ENCODE peak calls at places on chromosome 22, in five cellular contexts. N, U, Q, A and H are unnamed samples.

GRCh38 chr22:31296258-31296657 is 4.0 kb upstream of the PIK3IP1 start:
- DNase-seq in N (no peak), U (no peak), Q (no peak), A (no peak), H (no peak)

GRCh38 chr22:32020117-32020516 is 22.9 kb upstream of the SLC5A1 start:
- DNase-seq in N (peak; percentile 18), U (no peak), Q (no peak), A (no peak), H (peak; percentile 79)

GRCh38 chr22:36465232-36466021 is 16.0 kb downstream of the TXN2 start:
- DNase-seq in N (peak; percentile 83), U (peak; percentile 79), Q (no peak), A (peak; percentile 99), H (peak; percentile 86)

GRCh38 chr22:39565414-39565944 is 5.1 kb upstream of the CACNA1I start:
- DNase-seq in N (no peak), U (no peak), Q (no peak), A (no peak), H (no peak)

GRCh38 chr22:17922925-17923898 is 101.1 kb downstream of the MICAL3 start:
- DNase-seq in N (peak; percentile 57), U (no peak), Q (no peak), A (peak; percentile 46), H (no peak)

GRCh38 chr22:30408388-30409101 is 11.7 kb downstream of the SEC14L2 start:
- DNase-seq in N (no peak), U (no peak), Q (no peak), A (no peak), H (no peak)

GRCh38 chr22:20571531-20572007 is 64.2 kb downstream of the MED15 start:
- DNase-seq in N (no peak), U (peak; percentile 89), Q (peak; percentile 85), A (no peak), H (no peak)

GRCh38 chr22:30718938-30719337 is 24.3 kb downstream of the OSBP2 start:
- DNase-seq in N (no peak), U (no peak), Q (no peak), A (no peak), H (no peak)

GRCh38 chr22:49481651-49482399 is 345.8 kb downstream of the BRD1 start:
- DNase-seq in N (no peak), U (no peak), Q (no peak), A (no peak), H (no peak)

GRCh38 chr22:41021655-41022454 is 70.5 kb upstream of the EP300 start:
- DNase-seq in N (no peak), U (peak; percentile 93), Q (peak; percentile 84), A (peak; percentile 73), H (peak; percentile 56)
- TF ChIP-seq CTCF in N (no peak), U (no peak), Q (no peak), A (no peak), H (no peak)

GRCh38 chr22:37805878-37806277 is 1.9 kb upstream of the GCAT start:
- DNase-seq in N (no peak), U (no peak), Q (no peak), A (no peak), H (no peak)

GRCh38 chr22:37803636-37804371 is 3.9 kb upstream of the GCAT start:
- DNase-seq in N (no peak), U (no peak), Q (peak; percentile 70), A (peak; percentile 40), H (no peak)

GRCh38 chr22:37803195-37803635 is 4.5 kb upstream of the GCAT start:
- DNase-seq in N (no peak), U (no peak), Q (no peak), A (no peak), H (no peak)

GRCh38 chr22:37804886-37805857 is 2.6 kb upstream of the GCAT start:
- DNase-seq in N (no peak), U (peak; percentile 92), Q (peak; percentile 97), A (peak; percentile 94), H (peak; percentile 69)

DNA sequence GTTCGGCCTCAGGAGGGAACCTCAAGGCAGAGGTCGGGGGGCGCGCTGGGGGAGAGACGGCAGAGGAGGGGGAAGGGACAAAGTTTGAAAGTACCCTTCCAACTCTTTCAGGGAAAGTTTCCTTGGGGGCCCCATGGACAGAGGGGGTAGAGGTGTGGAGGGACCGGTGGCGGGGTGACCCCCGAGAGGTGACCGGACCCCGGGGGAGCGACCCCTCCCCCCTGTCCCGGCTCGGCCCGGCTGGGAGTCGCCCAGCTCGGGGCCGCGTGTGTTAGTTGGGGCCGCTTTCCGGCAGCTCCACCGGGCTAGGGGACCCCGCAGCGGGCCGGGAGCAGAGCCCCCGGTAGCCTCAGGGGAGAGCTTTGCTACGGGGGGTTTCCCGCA is 3.2 kb upstream of the GCAT start:
- DNase-seq in N (no peak), U (no peak), Q (peak; percentile 59), A (peak; percentile 48), H (no peak)
- H3K27ac ChIP-seq in N (peak overlapping the region; percentile 47), U (peak overlapping the region; percentile 75), Q (peak overlapping the region; percentile 55), A (peak overlapping the region; percentile 81), H (peak overlapping the region; percentile 85)

GRCh38 chr22:27405672-27406388 is 395.7 kb downstream of the MN1 start:
- DNase-seq in N (no peak), U (no peak), Q (peak; percentile 89), A (peak; percentile 75), H (peak; percentile 56)

GRCh38 chr22:27406389-27406861 is 395.1 kb downstream of the MN1 start:
- DNase-seq in N (no peak), U (no peak), Q (no peak), A (no peak), H (no peak)

GRCh38 chr22:27408068-27408467 is 393.5 kb downstream of the MN1 start:
- DNase-seq in N (no peak), U (no peak), Q (no peak), A (no peak), H (no peak)

GRCh38 chr22:27407369-27407985 is 394.1 kb downstream of the MN1 start:
- DNase-seq in N (no peak), U (no peak), Q (no peak), A (no peak), H (no peak)

GRCh38 chr22:27409299-27409698 is 392.3 kb downstream of the MN1 start:
- DNase-seq in N (no peak), U (no peak), Q (no peak), A (no peak), H (no peak)
- TF ChIP-seq CTCF in N (no peak), U (no peak), Q (no peak), A (no peak), H (no peak)

DNA sequence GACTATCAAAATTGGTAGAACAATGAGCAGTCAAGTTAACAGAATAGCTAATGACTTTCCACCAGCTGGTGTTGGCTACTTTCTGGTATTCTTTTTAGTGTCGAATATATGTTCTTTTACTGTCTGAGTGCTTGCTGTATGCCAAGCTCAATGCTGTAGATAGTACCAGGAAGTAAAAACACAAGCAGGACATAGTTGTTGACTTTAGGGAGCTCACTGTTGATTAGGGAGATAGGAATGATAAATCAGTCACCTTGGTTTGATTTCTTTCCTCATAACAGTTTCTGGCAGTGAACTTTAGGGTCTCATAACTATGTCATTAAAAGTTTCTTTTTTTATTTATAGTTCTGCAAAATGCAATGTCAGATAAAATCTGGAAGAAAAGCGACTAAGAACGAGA is 9.0 kb downstream of the HMGXB4 start:
- DNase-seq in N (no peak), U (no peak), Q (no peak), A (no peak), H (no peak)
- H3K27ac ChIP-seq in N (no peak overlapping the region), U (no peak overlapping the region), Q (no peak overlapping the region), A (no peak overlapping the region), H (no peak overlapping the region)

GRCh38 chr22:35258144-35258988 is 1.1 kb downstream of the HMGXB4 start:
- DNase-seq in N (no peak), U (no peak), Q (peak; percentile 52), A (no peak), H (peak; percentile 4)

GRCh38 chr22:35257002-35257320 is 332 bp upstream of the HMGXB4 start:
- DNase-seq in N (no peak), U (no peak), Q (no peak), A (no peak), H (peak; percentile 2)

GRCh38 chr22:35253946-35254345 is 3.3 kb upstream of the HMGXB4 start:
- DNase-seq in N (no peak), U (no peak), Q (no peak), A (no peak), H (no peak)

DNA sequence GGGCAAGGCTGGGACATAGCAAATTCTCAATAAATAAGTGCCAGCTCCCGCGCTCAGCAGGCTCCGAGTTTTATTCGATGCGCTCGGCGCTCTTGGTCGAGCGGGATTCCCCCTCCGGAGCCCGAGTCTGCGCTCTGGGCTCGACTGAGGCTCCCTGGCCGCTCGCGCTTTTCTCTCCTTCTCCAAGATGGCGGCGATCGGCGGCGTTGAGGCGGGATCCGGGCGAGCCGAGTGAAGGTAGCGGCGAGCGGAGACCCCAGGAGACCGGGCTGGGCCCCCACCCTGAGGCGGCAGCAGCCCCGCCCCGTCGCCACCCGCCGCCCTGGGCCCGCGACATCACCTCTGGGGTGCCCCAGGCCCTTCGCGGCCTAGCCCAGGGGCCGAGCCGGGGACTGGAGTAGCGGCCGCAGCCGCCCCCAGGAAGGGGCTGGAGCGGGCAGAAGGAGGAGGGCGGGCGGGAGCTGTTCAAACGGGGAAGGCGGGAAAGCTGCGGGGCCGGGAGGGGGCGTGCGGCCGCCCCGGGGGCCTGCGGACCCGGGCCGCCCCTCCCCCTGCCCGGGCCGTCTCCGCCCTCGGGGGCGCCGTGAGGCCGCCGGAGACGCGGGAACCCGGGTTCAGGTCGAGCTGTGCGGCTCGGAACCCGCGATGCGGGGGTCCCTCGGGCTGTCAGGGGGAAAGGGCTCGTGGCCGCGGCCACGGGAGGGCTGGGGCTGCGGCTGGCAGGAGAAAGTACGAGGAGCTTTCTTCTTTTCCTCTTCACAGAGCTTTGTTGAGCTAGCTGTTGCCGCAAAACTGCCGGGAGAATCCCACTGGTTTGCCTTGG is at the start of gene HMGXB4:
- DNase-seq in N (peak; percentile 73), U (peak; percentile 98), Q (peak; percentile 86), A (peak; percentile 84), H (peak; percentile 79)
- TF ChIP-seq CTCF in N (no peak), U (no peak), Q (no peak), A (no peak), H (no peak)